ENCODE peak calls at places on chromosome 11, in nine cellular contexts. H is OCI-LY7, P is psoas muscle, S is brain microvascular endothelial cell, G is A549, X is lower lobe of right lung, D is fibroblast of the aortic adventitia, Q is fibroblast of pulmonary artery, Y is Peyer's patch. B is an unnamed sample.

GRCh38 chr11:117816846-117817212 is 7.7 kb downstream of the FXYD2 start:
- DNase-seq in X (no peak), D (no peak), Q (no peak), P (peak; percentile 52), H (no peak), G (no peak), S (no peak), Y (peak; percentile 66), B (no peak)

GRCh38 chr11:133388975-133389568 is 143.2 kb downstream of the OPCML start:
- DNase-seq in G (no peak), P (no peak), Q (no peak), X (no peak), H (no peak), S (no peak), D (no peak), Y (no peak), B (no peak)

GRCh38 chr11:91081440-91082088 is 858.7 kb upstream of the CHORDC1 start:
- DNase-seq in X (no peak), G (peak; percentile 3), Y (no peak), Q (peak; percentile 52), S (peak; percentile 51), D (peak; percentile 25), H (no peak), P (peak; percentile 54), B (peak; percentile 56)

GRCh38 chr11:1203505-1204271 is 19.2 kb upstream of the MUC5B start:
- DNase-seq in D (no peak), Q (no peak), S (no peak), H (no peak), Y (peak; percentile 35), P (peak; percentile 51), G (no peak), X (peak; percentile 50), B (no peak)

GRCh38 chr11:76782526-76783293 is 446 bp upstream of the TSKU start:
- DNase-seq in S (peak; percentile 97), H (peak; percentile 89), D (peak; percentile 94), Q (peak; percentile 94), Y (peak; percentile 91), G (peak; percentile 87), X (peak; percentile 85), P (peak; percentile 94), B (peak; percentile 97)

GRCh38 chr11:91792779-91793262 is 431.8 kb upstream of the FAT3 start:
- DNase-seq in S (no peak), X (no peak), D (no peak), Q (no peak), G (no peak), H (no peak), Y (no peak), P (no peak), B (no peak)

GRCh38 chr11:8775341-8776133 is 92.9 kb downstream of the RPL27A start:
- DNase-seq in Q (no peak), Y (no peak), D (no peak), S (no peak), H (no peak), P (no peak), G (no peak), X (no peak), B (no peak)

GRCh38 chr11:66915046-66915832 is 42.9 kb downstream of the PC start:
- DNase-seq in P (no peak), X (no peak), D (no peak), G (no peak), S (no peak), Q (no peak), Y (no peak), H (no peak), B (no peak)

GRCh38 chr11:111691176-111691575 is 75.0 kb downstream of the PPP2R1B start:
- DNase-seq in G (no peak), P (no peak), Y (no peak), X (no peak), S (no peak), D (no peak), H (no peak), Q (no peak), B (no peak)

DNA sequence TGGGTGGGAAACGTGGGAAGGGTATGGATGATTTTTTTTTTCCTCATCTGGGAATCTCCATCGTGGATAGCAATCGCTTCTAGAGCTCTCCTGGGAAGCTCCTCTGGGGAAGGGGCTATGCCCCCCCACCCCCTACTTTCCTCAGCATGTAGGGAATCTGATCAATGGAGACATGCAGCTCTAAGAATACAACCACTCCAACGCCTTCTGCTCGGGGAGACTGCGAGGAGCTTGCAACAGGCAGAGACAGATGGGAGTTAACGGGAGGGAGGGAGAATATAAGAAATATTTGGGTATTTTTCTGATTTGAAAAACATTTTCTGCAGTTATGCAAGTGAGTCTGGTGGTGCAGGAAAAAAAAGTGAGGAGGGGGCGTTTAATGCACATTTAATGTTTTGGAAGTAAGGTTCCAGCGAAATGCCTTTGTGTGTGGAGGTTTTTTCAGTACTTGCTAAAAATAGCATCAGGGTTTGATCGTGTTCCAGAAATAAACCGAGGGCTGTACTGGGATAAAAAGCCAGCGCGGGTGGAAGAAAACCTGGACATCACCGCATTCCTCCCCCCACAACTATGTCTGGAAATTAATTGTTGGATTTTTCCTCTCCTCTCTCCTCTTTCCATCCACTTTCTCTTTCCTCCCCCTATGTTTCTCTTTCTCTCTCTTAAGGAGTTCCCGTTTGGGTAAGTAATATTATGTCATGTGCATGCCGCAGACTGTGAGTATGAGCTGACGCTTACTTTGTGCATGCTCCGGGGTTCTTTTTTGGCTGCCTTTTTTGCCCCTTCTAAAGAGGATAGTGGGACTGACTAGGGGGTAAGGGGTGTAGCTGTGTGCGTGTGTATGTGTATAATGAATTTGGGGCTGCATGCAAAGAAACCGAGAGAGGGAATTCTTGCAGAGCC is 104.4 kb upstream of the HSD17B12 start:
- DNase-seq in P (no peak), H (no peak), S (no peak), G (no peak), X (no peak), Q (peak; percentile 6), D (peak; percentile 25), Y (no peak), B (peak; percentile 10)
- H3K4me3 ChIP-seq in P (peak overlapping the region; percentile 54), H (no peak overlapping the region), S (peak overlapping the region; percentile 12), G (peak overlapping the region; percentile 16), X (peak overlapping the region; percentile 33), Q (peak overlapping the region; percentile 13), D (peak overlapping the region; percentile 55), Y (no peak overlapping the region), B (peak overlapping the region; percentile 13)

GRCh38 chr11:46293616-46294015 is 16.2 kb downstream of the CREB3L1 start:
- DNase-seq in S (peak; percentile 93), X (no peak), Y (no peak), P (no peak), G (no peak), D (peak; percentile 89), H (no peak), Q (peak; percentile 76), B (peak; percentile 94)

GRCh38 chr11:46296520-46297448 is 19.3 kb downstream of the CREB3L1 start:
- DNase-seq in Q (peak; percentile 97), H (no peak), D (peak; percentile 97), P (peak; percentile 65), G (no peak), S (peak; percentile 98), X (no peak), Y (no peak), B (peak; percentile 97)

GRCh38 chr11:46294365-46295309 is 17.2 kb downstream of the CREB3L1 start:
- DNase-seq in X (no peak), Y (no peak), Q (peak; percentile 73), P (peak; percentile 38), H (no peak), S (peak; percentile 90), G (no peak), D (peak; percentile 77), B (peak; percentile 91)

GRCh38 chr11:46295996-46296519 is 18.6 kb downstream of the CREB3L1 start:
- DNase-seq in S (no peak), Q (no peak), P (no peak), D (no peak), G (no peak), H (no peak), Y (no peak), X (no peak), B (no peak)

DNA sequence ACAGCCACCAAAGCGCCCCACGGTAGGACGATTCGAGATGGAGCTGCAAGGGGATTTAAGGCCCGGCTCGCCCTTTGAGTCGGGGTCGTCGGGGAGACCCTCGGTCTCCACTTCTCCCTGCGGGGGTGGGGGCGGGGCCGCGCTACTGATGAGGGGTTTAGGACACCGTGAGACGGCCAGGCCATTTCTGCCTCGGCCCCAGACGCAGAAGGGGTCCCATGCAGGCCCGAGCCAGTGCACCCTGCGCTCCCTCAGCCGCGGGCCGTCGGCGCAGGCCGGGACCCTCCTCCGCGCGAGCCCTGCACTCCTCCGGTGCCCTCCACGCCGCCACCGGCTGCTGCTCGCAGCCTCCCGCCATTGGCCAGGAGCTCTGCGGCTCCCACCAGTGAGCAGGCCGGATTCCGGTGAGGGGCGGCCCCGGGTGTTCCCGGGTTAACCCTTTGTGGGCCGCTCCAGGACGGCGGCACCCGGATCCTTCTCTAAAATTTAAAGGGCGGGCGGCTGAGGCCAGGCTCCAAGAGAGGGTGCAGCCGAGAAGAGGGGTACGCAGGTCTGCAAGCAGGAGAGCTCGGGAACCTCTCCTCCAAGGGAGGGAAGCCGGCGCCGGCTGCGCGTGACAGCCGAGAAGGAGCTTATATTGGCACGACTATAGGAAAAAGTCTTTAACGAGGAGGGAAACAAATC is 18.0 kb downstream of the CREB3L1 start:
- DNase-seq in Y (peak; percentile 77), D (peak; percentile 66), P (peak; percentile 89), X (peak; percentile 77), G (no peak), Q (peak; percentile 75), H (peak; percentile 36), S (peak; percentile 55), B (peak; percentile 80)
- TF ChIP-seq CTCF in Y (no peak), D (no peak), P (no peak), X (no peak), G (no peak), Q (no peak), H (no peak), S (no peak), B (no peak)

DNA sequence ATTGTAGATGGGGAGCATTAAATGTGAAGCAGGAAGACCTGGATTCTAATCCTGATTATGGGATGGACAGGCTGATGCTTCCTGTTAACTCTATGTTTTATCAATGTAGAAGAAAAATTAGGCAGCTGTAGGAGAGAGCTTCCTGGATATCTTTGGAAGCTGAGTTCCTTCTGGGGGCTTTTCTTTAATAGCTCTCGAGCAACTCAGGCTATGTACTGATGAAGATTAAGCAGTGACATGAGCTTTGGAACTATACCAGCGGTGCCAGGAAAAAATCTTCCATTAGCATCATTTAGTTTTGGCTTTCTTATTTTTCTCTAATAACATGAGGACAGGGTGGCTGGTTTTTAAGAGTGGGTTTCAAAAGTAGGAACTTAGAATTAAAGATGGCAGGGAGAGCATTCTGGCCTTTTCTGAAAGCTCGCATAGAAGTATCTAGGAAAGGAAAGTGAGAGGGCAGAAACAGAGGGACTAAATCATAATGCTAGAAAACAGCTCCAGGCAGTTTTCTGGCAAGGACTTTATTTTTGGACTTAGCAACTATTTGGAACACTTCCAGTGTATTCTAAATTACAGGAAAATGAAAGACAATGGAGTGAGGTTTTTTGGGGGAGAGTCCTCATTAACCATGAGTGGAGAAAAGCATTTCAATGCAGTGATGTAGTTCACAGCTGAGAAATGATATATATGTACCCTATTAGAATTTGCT is 69.2 kb upstream of the RRM1 start:
- DNase-seq in Y (no peak), G (no peak), X (no peak), S (no peak), D (peak; percentile 95), P (no peak), H (no peak), Q (peak; percentile 93), B (peak; percentile 77)
- H3K4me3 ChIP-seq in Y (no peak overlapping the region), G (no peak overlapping the region), X (no peak overlapping the region), S (no peak overlapping the region), D (no peak overlapping the region), P (peak overlapping the region; percentile 23), H (no peak overlapping the region), Q (peak overlapping the region; percentile 21), B (no peak overlapping the region)

DNA sequence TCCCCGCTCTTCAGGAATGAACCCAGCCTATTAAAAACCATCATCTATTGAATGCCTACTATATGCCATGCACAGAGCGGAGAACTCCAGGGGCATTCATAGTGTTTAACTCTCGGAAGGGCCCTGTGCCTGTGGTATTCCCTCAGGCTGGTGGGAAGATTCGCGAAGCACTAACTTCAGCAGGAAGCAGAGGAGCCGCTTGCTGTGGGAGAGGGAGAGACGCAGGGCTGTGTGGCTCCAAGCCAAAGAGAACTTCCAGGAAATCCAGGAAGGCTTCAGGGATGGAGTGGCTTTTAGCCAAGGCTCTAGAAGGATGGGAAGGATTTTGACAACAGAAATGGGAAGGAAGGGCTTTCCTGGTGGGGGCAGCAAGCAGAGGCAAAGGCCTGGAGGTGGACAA is 103.8 kb downstream of the TP53I11 start:
- DNase-seq in S (no peak), D (no peak), Y (no peak), X (no peak), P (no peak), G (no peak), Q (no peak), H (no peak), B (no peak)
- TF ChIP-seq CTCF in S (no peak), D (no peak), Y (no peak), X (no peak), P (no peak), G (no peak), Q (no peak), H (no peak), B (no peak)